ENCODE peak calls at places on chromosome 19, in four cellular contexts. One of them, this sample, is unnamed.

GRCh38 chr19:44571830-44572661 is 41.3 kb upstream of the IGSF23 start:
- DNase-seq in adrenal gland: no peak
- DNase-seq in A549: no peak
- DNase-seq in sigmoid colon: no peak
- DNase-seq in this sample: no peak

GRCh38 chr19:38374332-38375097 is at the start of gene PSMD8:
- DNase-seq in adrenal gland: peak; percentile 98
- DNase-seq in sigmoid colon: peak; percentile 100
- DNase-seq in A549: peak; percentile 100
- DNase-seq in this sample: peak; percentile 99

GRCh38 chr19:49533551-49534488 is 6.0 kb downstream of the RCN3 start:
- DNase-seq in adrenal gland: peak; percentile 84
- DNase-seq in A549: peak; percentile 85
- DNase-seq in sigmoid colon: peak; percentile 88
- DNase-seq in this sample: peak; percentile 79

GRCh38 chr19:38869836-38870607 is 8.1 kb downstream of the RINL start:
- DNase-seq in adrenal gland: peak; percentile 81
- DNase-seq in sigmoid colon: peak; percentile 94
- DNase-seq in A549: peak; percentile 89
- DNase-seq in this sample: peak; percentile 82

GRCh38 chr19:3479819-3480215 is 508 bp downstream of the SMIM24 start:
- DNase-seq in adrenal gland: no peak
- DNase-seq in sigmoid colon: no peak
- DNase-seq in A549: peak; percentile 47
- DNase-seq in this sample: no peak

GRCh38 chr19:42113641-42114348 is 18.5 kb downstream of the POU2F2 start:
- DNase-seq in A549: peak; percentile 88
- DNase-seq in adrenal gland: no peak
- DNase-seq in sigmoid colon: no peak
- DNase-seq in this sample: no peak

GRCh38 chr19:10554760-10555612 is 10.8 kb downstream of the KRI1 start:
- DNase-seq in sigmoid colon: no peak
- DNase-seq in A549: no peak
- DNase-seq in adrenal gland: no peak
- DNase-seq in this sample: no peak

GRCh38 chr19:16985403-16985802 is 41.2 kb downstream of the CPAMD8 start:
- DNase-seq in A549: no peak
- DNase-seq in adrenal gland: no peak
- DNase-seq in sigmoid colon: peak; percentile 1
- DNase-seq in this sample: no peak

GRCh38 chr19:10089801-10090375 is 3.8 kb downstream of the SHFL start:
- DNase-seq in adrenal gland: no peak
- DNase-seq in A549: no peak
- DNase-seq in sigmoid colon: no peak
- DNase-seq in this sample: no peak

GRCh38 chr19:44596428-44597130 is 16.8 kb upstream of the IGSF23 start:
- DNase-seq in A549: peak; percentile 72
- DNase-seq in adrenal gland: no peak
- DNase-seq in sigmoid colon: no peak
- DNase-seq in this sample: no peak

GRCh38 chr19:38453596-38453995 is 20.1 kb downstream of the RYR1 start:
- DNase-seq in A549: no peak
- DNase-seq in sigmoid colon: no peak
- DNase-seq in adrenal gland: no peak
- DNase-seq in this sample: no peak

GRCh38 chr19:48637948-48638830 is 1.0 kb upstream of the DBP start:
- DNase-seq in A549: peak; percentile 98
- DNase-seq in sigmoid colon: peak; percentile 96
- DNase-seq in adrenal gland: peak; percentile 88
- DNase-seq in this sample: peak; percentile 85

GRCh38 chr19:24033962-24034342 is 53.0 kb upstream of the ZNF254 start:
- DNase-seq in sigmoid colon: peak; percentile 75
- DNase-seq in adrenal gland: peak; percentile 45
- DNase-seq in A549: peak; percentile 56
- DNase-seq in this sample: peak; percentile 28

GRCh38 chr19:33227242-33227650 is 1.6 kb upstream of the SLC7A10 start:
- DNase-seq in adrenal gland: no peak
- DNase-seq in A549: no peak
- DNase-seq in sigmoid colon: no peak
- DNase-seq in this sample: no peak

GRCh38 chr19:33227870-33228599 is 2.4 kb upstream of the SLC7A10 start:
- DNase-seq in adrenal gland: no peak
- DNase-seq in A549: no peak
- DNase-seq in sigmoid colon: no peak
- DNase-seq in this sample: no peak

GRCh38 chr19:33224694-33225457 is 774 bp downstream of the SLC7A10 start:
- DNase-seq in adrenal gland: no peak
- DNase-seq in A549: no peak
- DNase-seq in sigmoid colon: no peak
- DNase-seq in this sample: no peak

GRCh38 chr19:33226550-33227241 is 1.0 kb upstream of the SLC7A10 start:
- DNase-seq in adrenal gland: no peak
- DNase-seq in A549: peak; percentile 67
- DNase-seq in sigmoid colon: no peak
- DNase-seq in this sample: no peak

GRCh38 chr19:33225458-33225925 is at the start of gene SLC7A10:
- DNase-seq in sigmoid colon: no peak
- DNase-seq in A549: no peak
- DNase-seq in adrenal gland: no peak
- DNase-seq in this sample: no peak
- H3K4me3 ChIP-seq in sigmoid colon: no peak within 1 kb of the TSS
- H3K4me3 ChIP-seq in A549: peak within 1 kb of the TSS; percentile 37
- H3K4me3 ChIP-seq in adrenal gland: no peak within 1 kb of the TSS
- H3K4me3 ChIP-seq in this sample: no peak within 1 kb of the TSS

DNA sequence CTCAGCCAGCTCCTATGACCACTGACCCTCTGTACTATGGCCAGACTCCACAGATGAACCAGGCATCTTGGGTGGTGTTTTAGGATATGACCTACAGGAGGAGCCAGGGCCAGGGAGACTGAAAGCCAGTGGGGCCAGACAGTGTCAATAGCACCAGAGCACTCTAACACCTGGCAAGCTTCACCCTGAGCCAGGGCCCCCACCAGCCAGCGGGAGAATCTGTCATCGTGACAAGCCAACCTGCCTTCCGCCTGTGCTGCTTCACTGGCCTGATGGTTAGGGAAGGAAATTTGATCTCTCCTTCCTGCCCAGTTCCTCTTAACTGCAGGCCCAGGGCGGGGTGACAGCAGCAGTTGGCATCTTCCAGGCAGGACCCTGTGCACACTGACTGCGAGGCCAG is 222.4 kb downstream of the UQCRFS1 start:
- DNase-seq in A549: no peak
- DNase-seq in sigmoid colon: no peak
- DNase-seq in adrenal gland: no peak
- DNase-seq in this sample: no peak
- TF ChIP-seq CTCF in A549: no peak
- TF ChIP-seq CTCF in sigmoid colon: no peak
- TF ChIP-seq CTCF in adrenal gland: no peak
- TF ChIP-seq CTCF in this sample: no peak

DNA sequence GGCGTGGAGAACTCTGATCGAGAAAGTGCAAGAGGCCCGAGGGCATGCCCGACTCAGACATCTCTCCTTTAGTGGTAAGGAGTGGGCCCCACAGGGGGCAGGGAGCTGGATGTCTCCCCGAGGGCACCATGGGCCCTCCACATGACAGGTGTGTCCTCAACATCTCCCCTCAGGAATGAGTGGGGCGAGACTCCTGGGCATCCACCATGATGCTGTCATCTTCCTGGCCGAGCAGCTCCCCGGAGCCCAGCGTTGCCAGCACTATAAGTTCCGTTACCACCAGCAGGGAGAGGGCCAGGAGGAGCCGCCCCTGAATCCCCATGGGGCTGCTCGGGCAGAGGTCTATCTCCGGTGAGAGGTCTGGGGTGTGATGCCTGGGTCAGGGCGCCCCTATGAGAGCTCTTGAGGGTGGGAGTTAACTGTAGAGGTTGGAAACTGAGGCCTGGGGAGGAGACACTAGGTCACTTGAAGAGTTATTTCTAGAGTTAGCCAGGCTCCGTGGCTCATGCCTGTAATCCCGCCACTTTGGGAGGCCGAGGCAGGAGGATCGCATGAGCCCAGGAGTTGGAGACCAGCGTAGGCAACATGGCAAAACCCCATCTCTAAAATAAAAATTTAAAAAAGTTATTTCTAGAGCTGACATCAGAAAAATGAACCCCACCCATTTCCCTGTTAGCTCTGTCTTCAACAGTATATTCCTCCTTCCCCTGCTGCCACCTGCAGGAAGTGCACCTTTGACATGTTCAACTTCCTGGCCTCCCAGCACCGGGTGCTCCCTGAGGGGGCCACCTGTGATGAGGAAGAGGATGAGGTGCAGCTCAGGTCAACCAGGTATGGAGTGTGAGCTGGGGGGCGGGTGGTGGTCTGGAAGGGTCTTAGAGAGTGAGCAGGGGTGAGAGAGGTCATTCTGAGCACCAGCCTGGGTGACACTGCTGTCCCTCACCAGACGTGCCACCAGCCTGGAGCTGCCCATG is 5.1 kb downstream of the IGFLR1 start:
- DNase-seq in sigmoid colon: no peak
- DNase-seq in adrenal gland: no peak
- DNase-seq in A549: peak; percentile 68
- DNase-seq in this sample: no peak
- TF ChIP-seq POLR2A in sigmoid colon: no peak
- TF ChIP-seq POLR2A in adrenal gland: no peak
- TF ChIP-seq POLR2A in A549: no peak
- TF ChIP-seq POLR2A in this sample: no peak

GRCh38 chr19:18387395-18387794 is 1.4 kb downstream of the GDF15 start:
- DNase-seq in A549: no peak
- DNase-seq in adrenal gland: no peak
- DNase-seq in sigmoid colon: no peak
- DNase-seq in this sample: no peak
- H3K4me3 ChIP-seq in A549: peak overlapping the region; percentile 98
- H3K4me3 ChIP-seq in adrenal gland: no peak overlapping the region
- H3K4me3 ChIP-seq in sigmoid colon: no peak overlapping the region
- H3K4me3 ChIP-seq in this sample: no peak overlapping the region

DNA sequence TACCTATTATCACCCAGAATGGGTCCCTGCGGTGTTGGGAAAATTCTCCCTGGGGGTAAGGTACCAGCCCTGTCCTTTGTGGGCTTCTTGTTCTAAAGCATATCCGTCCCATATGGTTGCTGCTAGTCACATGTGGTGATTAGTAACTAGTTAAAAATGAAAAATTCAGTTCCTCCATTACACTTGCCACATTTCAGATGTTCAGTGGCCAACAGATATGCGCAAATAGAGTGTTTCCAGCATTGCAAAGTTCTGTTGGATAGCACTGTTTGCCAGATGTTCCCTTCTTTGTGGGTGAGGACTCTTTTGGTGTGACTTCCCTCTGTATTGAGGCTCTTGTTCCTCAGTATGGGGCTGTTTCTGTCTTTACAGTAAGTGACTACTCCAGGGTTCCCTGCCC is 3.8 kb downstream of the CNOT3 start:
- DNase-seq in A549: no peak
- DNase-seq in sigmoid colon: no peak
- DNase-seq in adrenal gland: no peak
- DNase-seq in this sample: no peak
- TF ChIP-seq CTCF in A549: no peak
- TF ChIP-seq CTCF in sigmoid colon: no peak
- TF ChIP-seq CTCF in adrenal gland: no peak
- TF ChIP-seq CTCF in this sample: no peak

GRCh38 chr19:984165-984967 is at the start of gene WDR18:
- DNase-seq in adrenal gland: peak; percentile 93
- DNase-seq in A549: peak; percentile 88
- DNase-seq in sigmoid colon: peak; percentile 97
- DNase-seq in this sample: peak; percentile 93

GRCh38 chr19:986083-986482 is 1.9 kb downstream of the WDR18 start:
- DNase-seq in A549: no peak
- DNase-seq in sigmoid colon: no peak
- DNase-seq in adrenal gland: no peak
- DNase-seq in this sample: no peak

GRCh38 chr19:979318-979741 is 4.8 kb upstream of the WDR18 start:
- DNase-seq in sigmoid colon: no peak
- DNase-seq in A549: no peak
- DNase-seq in adrenal gland: no peak
- DNase-seq in this sample: no peak

GRCh38 chr19:980133-980998 is 3.8 kb upstream of the WDR18 start:
- DNase-seq in sigmoid colon: no peak
- DNase-seq in A549: peak; percentile 56
- DNase-seq in adrenal gland: no peak
- DNase-seq in this sample: no peak

DNA sequence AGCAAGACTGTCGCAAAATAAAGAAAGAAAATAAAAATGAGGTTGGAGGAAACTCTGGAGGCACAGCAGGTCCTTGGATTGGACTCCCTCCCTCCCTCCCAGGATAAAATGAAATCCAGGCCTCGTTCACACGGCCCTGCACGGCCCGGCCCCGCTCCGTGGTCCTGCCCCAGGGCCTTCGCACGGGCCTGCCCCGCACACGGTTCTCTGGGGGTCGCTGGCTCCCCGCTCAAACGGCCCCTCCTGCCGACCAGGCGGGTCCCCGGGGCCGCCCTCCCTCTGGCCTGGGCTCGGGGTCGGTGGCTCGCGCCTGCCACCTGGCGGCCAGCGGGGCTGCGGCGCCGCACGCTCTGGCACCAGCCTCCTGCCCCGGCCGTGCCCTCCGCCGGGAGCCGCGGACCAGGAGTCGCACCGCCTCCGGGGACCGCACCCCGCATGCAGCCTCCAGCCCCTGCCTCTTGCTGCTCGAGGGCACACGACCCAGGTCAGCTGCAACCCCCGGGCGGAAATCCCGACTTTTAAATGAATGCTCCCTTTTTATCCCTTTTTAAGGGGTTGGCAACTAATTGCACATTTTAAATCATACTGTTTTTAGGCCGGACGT is 1.5 kb upstream of the WDR18 start:
- DNase-seq in A549: peak; percentile 52
- DNase-seq in sigmoid colon: peak; percentile 80
- DNase-seq in adrenal gland: peak; percentile 76
- DNase-seq in this sample: peak; percentile 46
- TF ChIP-seq POLR2A in A549: no peak
- TF ChIP-seq POLR2A in sigmoid colon: no peak
- TF ChIP-seq POLR2A in adrenal gland: no peak
- TF ChIP-seq POLR2A in this sample: peak; percentile 53

DNA sequence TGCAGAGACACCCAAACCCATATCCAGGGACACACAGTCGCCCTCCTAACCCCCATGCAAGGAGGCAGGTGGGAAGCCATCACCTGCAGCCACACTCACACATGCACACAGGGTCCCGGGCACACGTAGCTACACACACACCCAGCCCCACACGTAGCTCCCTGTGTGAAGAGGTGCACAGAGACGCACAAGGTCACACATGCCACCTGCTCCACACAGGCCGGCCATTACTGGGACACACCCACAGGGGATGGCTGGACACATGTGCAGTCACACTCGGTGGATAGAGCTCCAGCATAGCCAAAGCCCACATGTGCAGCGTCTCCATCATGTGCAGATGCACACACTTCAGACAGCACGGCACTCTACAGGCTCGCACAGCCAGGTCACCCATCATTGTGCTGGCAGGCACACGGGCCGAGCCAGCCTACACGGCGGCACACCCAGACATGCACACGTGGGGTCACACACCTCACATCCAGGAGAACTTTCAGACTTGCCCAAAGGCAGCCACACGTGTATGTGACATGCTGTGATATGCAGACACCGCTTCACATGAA is 1.1 kb downstream of the ZNF835 start:
- DNase-seq in A549: no peak
- DNase-seq in sigmoid colon: no peak
- DNase-seq in adrenal gland: no peak
- DNase-seq in this sample: no peak
- H3K4me3 ChIP-seq in A549: no peak overlapping the region
- H3K4me3 ChIP-seq in sigmoid colon: peak overlapping the region; percentile 75
- H3K4me3 ChIP-seq in adrenal gland: no peak overlapping the region
- H3K4me3 ChIP-seq in this sample: peak overlapping the region; percentile 66

This sample was measured in uterus.